ENCODE peak calls at places on chromosomes 3 and 15, in four cellular contexts. G is DMS53, X is stomach, E is spleen. Y is an unnamed sample.
A peak's percentile ranks its signal among the peaks of the same experiment; 100 is the strongest.

GRCh38 chr3:48711727-48712126 is 5.3 kb downstream of the IP6K2 start:
- DNase-seq in X (no peak), G (no peak), E (no peak), Y (no peak)

GRCh38 chr3:180987344-180987743 is 2.2 kb downstream of the DNAJC19 start:
- DNase-seq in E (no peak), G (no peak), X (no peak), Y (no peak)

GRCh38 chr3:150871192-150871591 is 34.0 kb downstream of the MINDY4B start:
- DNase-seq in X (no peak), E (no peak), G (no peak), Y (no peak)

GRCh38 chr3:57079221-57079831 is 18.9 kb downstream of the SPATA12 start:
- DNase-seq in G (peak; percentile 46), X (peak; percentile 53), E (peak; percentile 77), Y (peak; percentile 77)

GRCh38 chr15:71484080-71484479 is 326.3 kb upstream of the NR2E3 start:
- DNase-seq in E (no peak), G (no peak), X (no peak), Y (no peak)

GRCh38 chr3:112302881-112303761 is 9.1 kb upstream of the SLC9C1 start:
- DNase-seq in X (no peak), E (no peak), G (no peak), Y (no peak)

GRCh38 chr3:73451276-73451973 is 173.3 kb downstream of the PDZRN3 start:
- DNase-seq in G (peak; percentile 6), X (peak; percentile 29), E (no peak), Y (no peak)

GRCh38 chr3:57951106-57951882 is 56.9 kb upstream of the FLNB start:
- DNase-seq in G (no peak), X (peak; percentile 48), E (peak; percentile 78), Y (peak; percentile 64)

GRCh38 chr3:50333744-50334328 is 5.8 kb upstream of the TUSC2 start:
- DNase-seq in X (no peak), E (no peak), G (no peak), Y (no peak)

GRCh38 chr3:67719333-67719732 is 64.9 kb upstream of the SUCLG2 start:
- DNase-seq in G (no peak), X (no peak), E (no peak), Y (no peak)